ENCODE peak calls at places on chromosomes 7 and 10, in ten cellular contexts. J is H1; H is GM12878; D is heart left ventricle; P is AG09309; M is right lobe of liver; T is dorsolateral prefrontal cortex; A is PC-9; K is SK-N-SH; V is CD8-positive, alpha-beta T cell. I is an unnamed sample.

GRCh38 chr10:132099701-132100481 is 34.1 kb downstream of the JAKMIP3 start:
- DNase-seq in P (no peak), K (no peak), A (no peak), M (peak), T (peak), H (no peak), V (peak), J (no peak), D (no peak), I (no peak)

GRCh38 chr7:128167316-128167691 is 73.8 kb upstream of the LEP start:
- DNase-seq in P (no peak), M (peak), D (no peak), V (no peak), K (peak), H (no peak), T (peak), J (no peak), A (peak), I (no peak)

GRCh38 chr10:30435068-30435422 is 1.1 kb downstream of the MAP3K8 start:
- DNase-seq in M (peak), T (no peak), A (no peak), H (no peak), P (no peak), J (no peak), K (no peak), V (no peak), D (peak), I (peak)

GRCh38 chr7:95155965-95156364 is 168.4 kb downstream of the PON1 start:
- DNase-seq in V (no peak), J (no peak), P (no peak), H (no peak), T (no peak), D (no peak), M (no peak), K (no peak), A (no peak), I (no peak)

GRCh38 chr7:135245826-135246825 is 12.5 kb downstream of the STRA8 start:
- DNase-seq in M (no peak), D (no peak), A (no peak), T (no peak), H (no peak), V (peak), P (no peak), K (peak), J (no peak), I (no peak)

GRCh38 chr7:43481905-43482678 is 100.8 kb upstream of the STK17A start:
- DNase-seq in M (no peak), P (no peak), J (no peak), D (no peak), K (no peak), A (peak), T (no peak), V (no peak), H (no peak), I (no peak)

GRCh38 chr7:117871778-117872538 is 1.3 kb downstream of the CTTNBP2 start:
- DNase-seq in T (peak), K (peak), A (no peak), M (no peak), V (no peak), D (peak), J (no peak), H (no peak), P (no peak), I (no peak)

GRCh38 chr7:111112439-111112838 is 21.5 kb downstream of the LRRN3 start:
- DNase-seq in A (no peak), T (no peak), V (no peak), K (no peak), H (no peak), M (no peak), D (no peak), P (no peak), J (no peak), I (no peak)

GRCh38 chr7:72490301-72490700 is 78.2 kb upstream of the CALN1 start:
- DNase-seq in K (no peak), A (no peak), T (no peak), V (no peak), H (no peak), M (no peak), J (no peak), D (no peak), P (no peak), I (no peak)

GRCh38 chr10:100469756-100470155 is 6.9 kb downstream of the WNT8B start:
- DNase-seq in K (no peak), J (no peak), T (no peak), A (no peak), P (no peak), V (no peak), D (no peak), H (no peak), M (no peak), I (no peak)

GRCh38 chr7:11233871-11234270 is 260.2 kb downstream of the PHF14 start:
- DNase-seq in K (no peak), M (no peak), V (no peak), P (no peak), T (no peak), D (no peak), H (no peak), A (no peak), J (no peak), I (no peak)

GRCh38 chr7:123864012-123864411 is 19.0 kb downstream of the HYAL4 start:
- DNase-seq in H (no peak), P (no peak), V (no peak), D (no peak), A (no peak), K (no peak), J (no peak), M (no peak), T (no peak), I (no peak)

GRCh38 chr10:69819713-69820506 is 18.2 kb downstream of the COL13A1 start:
- DNase-seq in K (no peak), A (peak), D (no peak), V (no peak), J (no peak), P (no peak), T (no peak), M (no peak), H (no peak), I (peak)

GRCh38 chr7:102167254-102167653 is 119.4 kb upstream of the SH2B2 start:
- DNase-seq in T (no peak), H (no peak), J (no peak), D (no peak), V (no peak), M (no peak), K (no peak), A (no peak), P (no peak), I (no peak)

GRCh38 chr7:46534593-46535271 is 613.7 kb upstream of the IGFBP3 start:
- DNase-seq in M (no peak), A (no peak), J (peak), V (no peak), D (no peak), H (no peak), P (no peak), T (no peak), K (no peak), I (no peak)

GRCh38 chr7:28602282-28602681 is 190.0 kb downstream of the CREB5 start:
- DNase-seq in H (no peak), M (no peak), T (no peak), D (no peak), A (no peak), V (no peak), P (no peak), J (no peak), K (no peak), I (no peak)

GRCh38 chr7:139572071-139572470 is 48.6 kb downstream of the CLEC2L start:
- DNase-seq in M (no peak), H (no peak), A (no peak), J (no peak), V (no peak), D (no peak), P (no peak), T (no peak), K (no peak), I (no peak)

GRCh38 chr10:44976352-44977198 is 2.0 kb downstream of the DEPP1 start:
- DNase-seq in T (no peak), M (no peak), A (no peak), V (no peak), K (no peak), J (no peak), H (no peak), D (peak), P (no peak), I (no peak)

GRCh38 chr10:30415613-30416012 is 18.4 kb upstream of the MAP3K8 start:
- DNase-seq in T (no peak), K (no peak), H (no peak), P (no peak), J (no peak), M (no peak), D (no peak), A (no peak), V (no peak), I (peak)

GRCh38 chr7:159269745-159270144 is 125.1 kb upstream of the VIPR2 start:
- DNase-seq in V (no peak), D (no peak), P (no peak), H (no peak), M (no peak), T (no peak), K (no peak), A (no peak), J (no peak), I (no peak)

GRCh38 chr7:12649348-12649747 is 38.1 kb upstream of the ARL4A start:
- DNase-seq in P (no peak), D (no peak), T (no peak), A (peak), K (no peak), M (no peak), J (no peak), H (no peak), V (no peak), I (no peak)

GRCh38 chr7:38699481-38699880 is 68.3 kb upstream of the AMPH start:
- DNase-seq in J (no peak), D (no peak), M (no peak), K (no peak), H (no peak), A (no peak), V (no peak), T (no peak), P (peak), I (no peak)

GRCh38 chr7:101875215-101875846 is 57.9 kb downstream of the CUX1 start:
- DNase-seq in M (no peak), A (no peak), D (no peak), P (no peak), K (no peak), V (no peak), T (no peak), J (no peak), H (no peak), I (no peak)

GRCh38 chr10:76257816-76258215 is 826.4 kb downstream of the LRMDA start:
- DNase-seq in K (no peak), V (no peak), H (no peak), M (no peak), A (no peak), D (no peak), P (no peak), J (no peak), T (no peak), I (no peak)

GRCh38 chr10:132384618-132385510 is 12.1 kb upstream of the PWWP2B start:
- DNase-seq in J (no peak), T (no peak), H (no peak), V (no peak), K (no peak), D (no peak), A (no peak), P (no peak), M (peak), I (no peak)

GRCh38 chr10:101389986-101390531 is 36.1 kb downstream of the BTRC start:
- DNase-seq in T (no peak), A (no peak), H (no peak), D (no peak), J (no peak), K (no peak), P (no peak), V (no peak), M (no peak), I (no peak)

GRCh38 chr7:134613623-134614347 is 32.9 kb upstream of the BPGM start:
- DNase-seq in M (no peak), H (no peak), A (peak), D (no peak), K (no peak), J (no peak), P (peak), T (no peak), V (no peak), I (no peak)

GRCh38 chr7:143384741-143385631 is 3.8 kb downstream of the ZYX start:
- DNase-seq in P (no peak), J (no peak), M (no peak), D (peak), T (no peak), K (no peak), A (no peak), V (no peak), H (no peak), I (no peak)

GRCh38 chr7:95430864-95431263 is 4.0 kb downstream of the PON2 start:
- DNase-seq in V (no peak), H (no peak), D (no peak), P (no peak), K (no peak), A (no peak), M (no peak), J (no peak), T (no peak), I (no peak)

GRCh38 chr10:13224210-13224995 is 9.8 kb downstream of the UCMA start:
- DNase-seq in D (no peak), P (no peak), V (no peak), J (no peak), M (no peak), A (no peak), K (no peak), H (no peak), T (no peak), I (peak)

GRCh38 chr7:131383417-131383816 is 55.7 kb downstream of the MKLN1 start:
- DNase-seq in D (no peak), P (peak), M (no peak), K (no peak), V (no peak), T (no peak), H (no peak), J (no peak), A (no peak), I (no peak)

GRCh38 chr10:104895541-104895940 is 254.5 kb downstream of the SORCS3 start:
- DNase-seq in D (no peak), V (no peak), P (no peak), K (peak), J (no peak), A (no peak), M (no peak), T (no peak), H (no peak), I (no peak)

GRCh38 chr7:108083980-108084379 is 46.2 kb downstream of the LAMB4 start:
- DNase-seq in P (no peak), A (no peak), K (no peak), J (no peak), M (no peak), H (no peak), T (no peak), D (no peak), V (no peak), I (no peak)

GRCh38 chr10:80168679-80169380 is 36.3 kb downstream of the PLAC9 start:
- DNase-seq in A (no peak), H (no peak), V (no peak), K (no peak), P (no peak), J (no peak), M (no peak), T (peak), D (peak), I (peak)

GRCh38 chr10:121088524-121088923 is 237.4 kb downstream of the WDR11 start:
- DNase-seq in D (no peak), M (no peak), J (no peak), P (no peak), T (no peak), H (no peak), A (no peak), V (no peak), K (peak), I (no peak)
- TF ChIP-seq CTCF in D (no peak), M (no peak), J (peak), P (no peak), T (no peak), H (no peak), A (no peak), V (no peak), K (no peak), I (no peak)

GRCh38 chr10:114550756-114551290 is 107.3 kb downstream of the ABLIM1 start:
- DNase-seq in H (no peak), J (no peak), D (no peak), A (peak), K (no peak), T (no peak), V (no peak), M (no peak), P (peak), I (no peak)
- H3K4me3 ChIP-seq in H (no peak), J (no peak), D (no peak), A (no peak), K (no peak), T (peak), V (no peak), M (peak), P (no peak), I (no peak)

DNA sequence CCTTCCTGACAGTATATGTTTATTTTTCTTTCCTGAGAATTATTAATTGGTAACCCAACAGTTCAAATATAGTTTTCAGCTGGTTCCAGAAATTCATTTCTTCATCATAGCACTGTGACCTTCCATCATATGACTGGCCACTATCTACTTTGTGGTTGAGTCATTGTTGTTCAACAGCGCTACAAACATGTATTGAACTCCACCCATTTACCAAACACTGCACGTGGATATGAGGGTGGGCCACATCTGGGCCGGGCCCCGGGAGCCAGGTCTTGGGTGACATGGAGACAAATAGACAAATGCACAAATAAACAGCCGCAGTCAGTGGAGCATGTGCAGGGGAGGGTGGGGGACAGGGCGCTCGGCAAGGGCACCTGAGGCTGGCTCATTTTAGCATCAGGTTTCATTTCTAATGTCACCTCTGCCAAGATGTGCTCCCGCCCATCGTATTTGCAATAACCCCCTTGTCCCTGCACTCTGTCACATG is 24.0 kb upstream of the EEPD1 start:
- DNase-seq in T (no peak), J (no peak), V (no peak), M (no peak), K (no peak), H (no peak), P (no peak), D (no peak), A (peak), I (no peak)
- TF ChIP-seq CTCF in T (no peak), J (no peak), V (no peak), M (no peak), K (no peak), H (no peak), P (no peak), D (no peak), A (no peak), I (no peak)

DNA sequence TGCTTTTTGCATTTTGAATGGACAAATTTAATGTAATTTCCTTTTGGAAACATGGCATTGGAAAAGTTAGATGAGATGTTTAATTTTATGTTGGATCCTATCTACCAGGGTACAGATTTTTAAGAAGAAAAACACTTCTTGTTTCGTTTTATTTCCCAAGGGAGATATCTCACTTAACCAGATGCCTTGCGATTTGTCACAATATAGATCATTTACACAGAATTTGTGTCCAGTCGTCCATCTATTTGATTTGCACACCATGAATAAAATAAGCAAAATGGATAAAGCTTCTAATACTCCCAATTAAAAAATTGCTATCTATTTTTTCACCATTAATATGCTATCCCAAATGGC is 25.7 kb downstream of the HDAC9 start:
- DNase-seq in P (no peak), V (no peak), A (no peak), H (no peak), T (no peak), K (no peak), D (no peak), M (no peak), J (no peak), I (no peak)
- H3K4me3 ChIP-seq in P (no peak), V (no peak), A (no peak), H (no peak), T (no peak), K (peak), D (no peak), M (no peak), J (no peak), I (peak)

I was measured in GM12865.